ENCODE peak calls at places on chromosomes 4 and X, in six cellular contexts. S is NCI-H510A; N is NK-92 treated with Interleukin-12 subunit alpha and Interleukin-12 subunit beta, amount 100 ng/mL, for 24 hours; L is NCI-H2029 treated with DMSO at 0.1 percent for 48 hours; M is colonic mucosa; B is nucleus accumbens. D is an unnamed sample.

GRCh38 chr4:20408596-20408995 is 156.9 kb downstream of the SLIT2 start:
- DNase-seq in N (no peak), B (no peak), M (no peak), S (no peak), L (no peak), D (no peak)

GRCh38 chr4:183876268-183876934 is 28.7 kb upstream of the STOX2 start:
- DNase-seq in B (peak; percentile 38), S (peak; percentile 55), N (no peak), L (peak; percentile 74), M (no peak), D (no peak)

GRCh38 chr4:97513917-97514316 is 629.4 kb downstream of the STPG2 start:
- DNase-seq in S (no peak), B (no peak), N (no peak), M (no peak), L (no peak), D (peak; percentile 2)

GRCh38 chrX:107596651-107597050 is 31.7 kb upstream of the PRPS1 start:
- DNase-seq in B (no peak), S (no peak), N (no peak), M (no peak), L (no peak), D (no peak)

GRCh38 chr4:48081196-48081595 is 52.9 kb downstream of the TXK start:
- DNase-seq in L (no peak), M (no peak), S (no peak), B (no peak), N (no peak), D (no peak)

GRCh38 chrX:126064901-126065541 is 101.1 kb downstream of the DCAF12L2 start:
- DNase-seq in L (no peak), B (no peak), S (no peak), M (no peak), N (no peak), D (no peak)

GRCh38 chrX:67604979-67605703 is 61.3 kb downstream of the AR start:
- DNase-seq in M (no peak), N (no peak), S (no peak), B (no peak), L (no peak), D (peak; percentile 15)

GRCh38 chr4:159248383-159249178 is 145.7 kb downstream of the RAPGEF2 start:
- DNase-seq in L (peak; percentile 31), B (no peak), M (no peak), S (no peak), N (no peak), D (no peak)

GRCh38 chrX:10048076-10048475 is 80.9 kb downstream of the CLDN34 start:
- DNase-seq in L (no peak), S (no peak), M (no peak), B (no peak), N (no peak), D (peak; percentile 52)

GRCh38 chr4:143021384-143021783 is 163.3 kb upstream of the USP38 start:
- DNase-seq in S (no peak), B (no peak), N (no peak), M (no peak), L (no peak), D (no peak)

GRCh38 chrX:95056901-95057300 is 1382.9 kb downstream of the FAM133A start:
- DNase-seq in S (no peak), L (no peak), M (no peak), N (no peak), B (no peak), D (peak; percentile 9)

GRCh38 chr4:140884431-140885058 is 128.4 kb upstream of the TBC1D9 start:
- DNase-seq in N (peak; percentile 2), B (no peak), L (peak; percentile 62), S (no peak), M (peak; percentile 41), D (peak; percentile 94)

GRCh38 chr4:55312491-55313101 is 33.4 kb upstream of the SRD5A3 start:
- DNase-seq in N (no peak), B (peak; percentile 20), L (no peak), M (peak; percentile 36), S (peak; percentile 1), D (peak; percentile 80)

GRCh38 chr4:76420901-76421581 is at the start of gene CCDC158:
- DNase-seq in S (no peak), B (no peak), N (no peak), L (no peak), M (peak; percentile 18), D (peak; percentile 50)

D was measured in GM23338.